ENCODE peak calls at places on chromosome 15, in eight cellular contexts. E, J, H, G, V, O, P and I are unnamed samples. For H3K27me3 and H3K9me2, the result is how much of the 10 kb centered on the place peaks cover.

GRCh38 chr15:55204464-55204863 is 7.7 kb upstream of the RSL24D1 start:
- DNase-seq in O (no peak), G (no peak), V (no peak), H (no peak), P (no peak), J (no peak), E (no peak), I (peak)

GRCh38 chr15:31598620-31599019 is 272.0 kb downstream of the KLF13 start:
- DNase-seq in O (no peak), J (no peak), E (peak), P (no peak), G (no peak), H (peak), V (no peak), I (peak)

GRCh38 chr15:82804575-82804949 is 1.3 kb downstream of the FSD2 start:
- DNase-seq in J (no peak), G (no peak), H (no peak), P (no peak), E (no peak), V (no peak), O (no peak), I (no peak)

GRCh38 chr15:28191832-28192231 is 92.7 kb upstream of the OCA2 start:
- DNase-seq in J (no peak), P (no peak), O (no peak), E (peak), G (peak), V (no peak), H (peak), I (no peak)

GRCh38 chr15:26686547-26687187 is 86.2 kb downstream of the GABRB3 start:
- DNase-seq in O (no peak), P (no peak), V (no peak), J (no peak), H (no peak), G (no peak), E (no peak), I (no peak)

GRCh38 chr15:55737373-55737772 is 5.6 kb downstream of the PRTG start:
- DNase-seq in E (no peak), G (peak), H (peak), P (no peak), V (peak), O (no peak), J (no peak), I (no peak)

GRCh38 chr15:77568014-77568959 is 64.4 kb downstream of the LINGO1 start:
- DNase-seq in E (no peak), J (peak), G (peak), P (no peak), O (no peak), H (no peak), V (no peak), I (no peak)

GRCh38 chr15:67835349-67836133 is 4.3 kb downstream of the RNU6-1 start:
- DNase-seq in J (no peak), E (no peak), H (peak), G (no peak), O (no peak), V (no peak), P (no peak), I (no peak)

GRCh38 chr15:99414755-99415731 is 150.7 kb upstream of the MEF2A start:
- DNase-seq in H (no peak), P (no peak), O (no peak), G (peak), J (no peak), E (peak), V (no peak), I (no peak)

GRCh38 chr15:41832875-41833274 is 5.0 kb downstream of the JMJD7 start:
- DNase-seq in E (no peak), G (no peak), J (peak), V (peak), H (no peak), P (no peak), O (no peak), I (peak)

GRCh38 chr15:70248116-70249025 is 150.7 kb upstream of the TLE3 start:
- DNase-seq in G (peak), E (no peak), P (no peak), O (peak), V (peak), H (peak), J (no peak), I (no peak)

GRCh38 chr15:57158589-57158988 is 217.7 kb upstream of the CGNL1 start:
- DNase-seq in G (peak), O (no peak), E (peak), J (no peak), P (no peak), V (no peak), H (no peak), I (peak)

GRCh38 chr15:41102854-41103253 is 13.2 kb downstream of the INO80 start:
- DNase-seq in J (no peak), O (no peak), H (no peak), P (no peak), V (no peak), E (peak), G (no peak), I (no peak)

GRCh38 chr15:78085928-78086327 is 6.4 kb upstream of the SH2D7 start:
- DNase-seq in O (no peak), P (no peak), V (no peak), H (no peak), G (no peak), J (no peak), E (peak), I (no peak)

GRCh38 chr15:67225336-67225735 is 29.1 kb downstream of the AAGAB start:
- DNase-seq in V (no peak), H (no peak), J (no peak), P (no peak), G (no peak), E (peak), O (no peak), I (peak)

GRCh38 chr15:29159771-29160455 is 109.7 kb downstream of the NSMCE3 start:
- DNase-seq in P (no peak), V (no peak), H (no peak), E (no peak), J (no peak), G (no peak), O (no peak), I (no peak)

GRCh38 chr15:65952425-65953053 is 83.2 kb downstream of the RAB11A start:
- DNase-seq in H (peak), V (peak), E (peak), P (no peak), J (peak), O (peak), G (no peak), I (peak)

GRCh38 chr15:75203017-75203907 is 1.6 kb downstream of the C15orf39 start:
- DNase-seq in V (no peak), H (no peak), J (peak), P (no peak), O (no peak), E (peak), G (peak), I (peak)

GRCh38 chr15:88912500-88912921 is 668 bp downstream of the MFGE8 start:
- DNase-seq in P (no peak), V (no peak), J (no peak), H (peak), E (peak), O (no peak), G (peak), I (no peak)

GRCh38 chr15:64904189-64904588 is 7.5 kb upstream of the ANKDD1A start:
- DNase-seq in O (no peak), V (no peak), P (no peak), H (no peak), J (no peak), G (no peak), E (no peak), I (no peak)

GRCh38 chr15:36432162-36432561 is 147.3 kb upstream of the CDIN1 start:
- DNase-seq in V (no peak), E (peak), G (no peak), H (no peak), J (no peak), P (no peak), O (no peak), I (peak)

GRCh38 chr15:66648588-66648987 is 53.4 kb upstream of the SMAD6 start:
- DNase-seq in O (no peak), J (no peak), H (no peak), P (no peak), E (no peak), V (no peak), G (no peak), I (no peak)

GRCh38 chr15:49915822-49916221 is 203.2 kb downstream of the ATP8B4 start:
- DNase-seq in G (no peak), H (no peak), P (no peak), E (no peak), O (no peak), J (no peak), V (no peak), I (no peak)

GRCh38 chr15:40313531-40314398 is 6.0 kb upstream of the PLCB2 start:
- DNase-seq in E (peak), O (no peak), V (peak), P (no peak), J (peak), G (no peak), H (no peak), I (peak)

GRCh38 chr15:83685864-83686263 is 31.9 kb downstream of the ADAMTSL3 start:
- DNase-seq in H (peak), O (no peak), J (no peak), G (no peak), E (no peak), P (no peak), V (no peak), I (no peak)

GRCh38 chr15:78749831-78750230 is 61.4 kb downstream of the ADAMTS7 start:
- DNase-seq in H (no peak), P (no peak), O (no peak), G (no peak), V (no peak), J (peak), E (no peak), I (no peak)

GRCh38 chr15:31360843-31361763 is 34.5 kb downstream of the KLF13 start:
- DNase-seq in P (no peak), O (peak), J (peak), E (no peak), G (peak), V (no peak), H (peak), I (no peak)

GRCh38 chr15:38859574-38859973 is 295.0 kb upstream of the RASGRP1 start:
- DNase-seq in V (no peak), J (no peak), E (no peak), G (no peak), H (no peak), P (no peak), O (no peak), I (no peak)

GRCh38 chr15:95016511-95017219 is 785.3 kb downstream of the MCTP2 start:
- DNase-seq in J (no peak), P (no peak), V (no peak), E (peak), G (no peak), O (no peak), H (no peak), I (no peak)

GRCh38 chr15:57495554-57496235 is 96.0 kb upstream of the MYZAP start:
- DNase-seq in V (no peak), G (no peak), O (no peak), J (no peak), H (no peak), P (no peak), E (no peak), I (no peak)

GRCh38 chr15:43346305-43346704 is 15.9 kb upstream of the LCMT2 start:
- DNase-seq in G (no peak), J (no peak), O (no peak), V (no peak), H (no peak), P (no peak), E (no peak), I (peak)

GRCh38 chr15:48800811-48801460 is 9.9 kb downstream of the CEP152 start:
- DNase-seq in G (peak), P (no peak), E (peak), V (no peak), J (no peak), H (peak), O (peak), I (peak)
- H3K27ac ChIP-seq in G (peak), P (no peak), E (peak), V (no peak), J (no peak), H (no peak), O (no peak), I (peak)

DNA sequence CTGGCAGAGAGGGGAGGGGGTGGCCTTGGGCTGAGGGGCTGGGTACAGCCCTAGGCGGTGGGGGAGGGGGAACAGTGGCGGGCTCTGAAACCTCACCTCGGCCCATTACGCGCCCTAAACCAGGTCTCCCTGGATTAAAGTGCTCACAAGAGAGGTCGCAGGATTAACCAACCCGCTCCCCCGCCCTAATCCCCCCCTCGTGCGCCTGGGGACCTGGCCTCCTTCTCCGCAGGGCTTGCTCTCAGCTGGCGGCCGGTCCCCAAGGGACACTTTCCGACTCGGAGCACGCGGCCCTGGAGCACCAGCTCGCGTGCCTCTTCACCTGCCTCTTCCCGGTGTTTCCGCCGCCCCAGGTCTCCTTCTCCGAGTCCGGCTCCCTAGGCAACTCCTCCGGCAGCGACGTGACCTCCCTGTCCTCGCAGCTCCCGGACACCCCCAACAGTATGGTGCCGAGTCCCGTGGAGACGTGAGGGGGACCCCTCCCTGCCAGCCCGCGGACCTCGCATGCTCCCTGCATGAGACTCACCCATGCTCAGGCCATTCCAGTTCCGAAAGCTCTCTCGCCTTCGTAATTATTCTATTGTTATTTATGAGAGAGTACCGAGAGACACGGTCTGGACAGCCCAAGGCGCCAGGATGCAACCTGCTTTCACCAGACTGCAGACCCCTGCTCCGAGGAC is 4.9 kb downstream of the ISL2 start:
- DNase-seq in V (no peak), E (no peak), G (peak), H (peak), P (no peak), J (no peak), O (no peak), I (no peak)
- H3K27me3 ChIP-seq in V (under half), E (half or more), G (under half), H (half or more), P (under half), J (under half), O (under half), I (under half)

GRCh38 chr15:51270706-51271105 is 67.7 kb downstream of the CYP19A1 start:
- DNase-seq in G (no peak), J (no peak), H (no peak), O (peak), E (no peak), V (no peak), P (no peak), I (no peak)
- H3K9me2 ChIP-seq in G (under half), J (under half), H (under half), O (under half), E (under half), V (under half), P (under half), I (under half)

GRCh38 chr15:90145761-90146160 is 43.5 kb upstream of the IDH2 start:
- DNase-seq in G (no peak), E (no peak), H (no peak), J (no peak), O (no peak), P (no peak), V (no peak), I (no peak)
- H3K27ac ChIP-seq in G (no peak), E (no peak), H (no peak), J (no peak), O (no peak), P (no peak), V (no peak), I (no peak)

DNA sequence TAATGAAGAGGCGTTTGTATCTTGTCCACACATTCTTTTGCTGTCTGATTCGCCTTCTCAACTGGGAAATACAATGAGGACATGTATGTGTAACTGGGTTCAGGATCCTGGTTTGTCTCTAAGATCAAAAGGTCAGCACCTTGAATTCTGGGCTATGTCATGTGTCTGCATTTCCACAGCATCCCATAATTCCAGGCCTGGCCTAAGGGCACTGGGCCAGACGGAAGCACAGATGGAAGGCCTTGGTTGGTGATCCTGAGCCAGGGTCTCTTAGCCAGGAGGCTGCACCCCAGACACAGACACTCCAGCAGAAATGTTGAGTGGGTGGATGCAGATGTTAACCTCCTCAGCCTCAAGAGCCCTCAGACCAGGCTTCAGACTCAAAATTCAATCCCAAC is 23.7 kb upstream of the HERC1 start:
- DNase-seq in O (no peak), E (no peak), G (peak), P (no peak), H (no peak), J (no peak), V (no peak), I (no peak)
- H3K27me3 ChIP-seq in O (under half), E (under half), G (under half), P (under half), H (under half), J (under half), V (under half), I (under half)

GRCh38 chr15:86854186-86854585 is 774.5 kb downstream of the AGBL1 start:
- DNase-seq in J (no peak), H (no peak), O (no peak), P (no peak), E (no peak), V (no peak), G (no peak), I (no peak)

GRCh38 chr15:86855307-86855706 is 775.6 kb downstream of the AGBL1 start:
- DNase-seq in O (no peak), V (no peak), J (peak), H (no peak), E (no peak), P (no peak), G (peak), I (no peak)

GRCh38 chr15:86849563-86849962 is 769.9 kb downstream of the AGBL1 start:
- DNase-seq in V (no peak), G (no peak), O (no peak), P (no peak), H (no peak), J (no peak), E (no peak), I (no peak)

GRCh38 chr15:86850939-86851338 is 771.3 kb downstream of the AGBL1 start:
- DNase-seq in E (no peak), J (no peak), P (no peak), H (no peak), V (no peak), O (no peak), G (no peak), I (no peak)

DNA sequence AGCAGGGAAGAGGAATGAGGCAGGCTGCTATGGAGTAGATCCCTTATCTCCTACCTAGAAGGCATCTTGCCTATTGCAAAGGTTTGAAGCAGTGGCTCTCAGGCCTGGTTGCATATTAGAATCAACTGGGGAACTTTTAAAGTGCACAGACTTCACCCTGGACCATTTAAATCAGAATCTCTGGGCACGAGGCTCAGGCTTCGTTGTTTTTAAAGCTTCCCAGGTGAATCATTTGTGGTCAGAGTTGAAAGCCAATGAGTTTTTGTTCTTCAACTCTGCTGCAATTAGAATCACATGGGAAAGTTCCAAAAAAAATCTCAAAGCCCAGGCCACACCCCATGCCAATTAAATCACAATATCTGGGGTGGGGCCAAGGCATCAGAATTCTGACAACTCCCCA is 773.1 kb downstream of the AGBL1 start:
- DNase-seq in V (no peak), P (no peak), H (no peak), J (no peak), G (no peak), O (no peak), E (no peak), I (peak)
- H3K9me2 ChIP-seq in V (under half), P (under half), H (under half), J (under half), G (under half), O (under half), E (under half), I (under half)